ENCODE peak calls at places on chromosomes 12 and 14, in nine cellular contexts. B, G, I, F, E, L, C, K and H are unnamed samples.

GRCh38 chr12:113231275-113232231 is 10.3 kb downstream of the TPCN1 start:
- DNase-seq in G (no peak), E (peak), K (no peak), B (peak), I (peak), F (no peak), L (peak), C (no peak), H (no peak)

GRCh38 chr12:123667771-123668170 is 3.1 kb upstream of the TCTN2 start:
- DNase-seq in C (no peak), F (no peak), B (no peak), L (no peak), E (no peak), K (no peak), G (no peak), I (no peak), H (no peak)

GRCh38 chr12:42410345-42410744 is 84.4 kb downstream of the PPHLN1 start:
- DNase-seq in C (no peak), F (no peak), L (no peak), K (no peak), B (no peak), G (no peak), E (no peak), I (no peak), H (no peak)

GRCh38 chr14:51848120-51848519 is 12.3 kb upstream of the GNG2 start:
- DNase-seq in F (no peak), K (no peak), L (no peak), C (no peak), I (no peak), B (no peak), E (no peak), G (no peak), H (no peak)

GRCh38 chr12:127081058-127081457 is 1185.9 kb upstream of the TMEM132C start:
- DNase-seq in I (no peak), B (no peak), C (no peak), G (no peak), E (no peak), F (no peak), L (no peak), K (no peak), H (no peak)

GRCh38 chr14:101506211-101506920 is 54.9 kb upstream of the DIO3 start:
- DNase-seq in L (no peak), E (no peak), K (no peak), F (no peak), B (no peak), G (no peak), C (no peak), I (peak), H (no peak)

GRCh38 chr12:45732250-45732649 is 2.7 kb downstream of the ARID2 start:
- DNase-seq in G (peak), B (no peak), K (no peak), E (peak), L (no peak), I (no peak), C (peak), F (no peak), H (peak)

GRCh38 chr12:64099430-64099829 is 122.7 kb downstream of the KICS2 start:
- DNase-seq in I (no peak), G (no peak), F (peak), C (no peak), B (peak), K (no peak), L (no peak), E (peak), H (no peak)

GRCh38 chr12:109983432-109984142 is 12.6 kb downstream of the GIT2 start:
- DNase-seq in E (no peak), C (no peak), G (no peak), L (no peak), F (no peak), B (no peak), K (no peak), I (no peak), H (no peak)

GRCh38 chr12:117105902-117106301 is 6.7 kb upstream of the TESC start:
- DNase-seq in F (no peak), G (no peak), B (no peak), K (no peak), L (no peak), C (peak), E (no peak), I (no peak), H (no peak)

GRCh38 chr12:60225216-60226000 is 629.6 kb downstream of the SLC16A7 start:
- DNase-seq in E (no peak), L (no peak), B (no peak), I (no peak), C (no peak), G (no peak), F (no peak), K (no peak), H (no peak)

GRCh38 chr12:130632582-130633174 is 83.4 kb downstream of the RIMBP2 start:
- DNase-seq in G (no peak), L (no peak), I (no peak), C (peak), K (no peak), B (no peak), E (no peak), F (no peak), H (no peak)

GRCh38 chr12:132257955-132258490 is 71.4 kb downstream of the GALNT9 start:
- DNase-seq in L (no peak), B (no peak), I (no peak), E (no peak), G (no peak), K (no peak), C (no peak), F (no peak), H (no peak)

GRCh38 chr12:50924439-50925341 is 27.7 kb upstream of the HIGD1C start:
- DNase-seq in E (peak), C (peak), K (no peak), G (peak), F (peak), L (peak), B (peak), I (peak), H (peak)

GRCh38 chr12:97275261-97276197 is 187.1 kb upstream of the RMST start:
- DNase-seq in B (no peak), K (no peak), G (no peak), L (peak), E (no peak), C (no peak), F (no peak), I (no peak), H (no peak)

GRCh38 chr14:19800282-19801117 is 3.1 kb upstream of the OR4N2 start:
- DNase-seq in L (no peak), E (no peak), I (no peak), B (no peak), C (no peak), K (no peak), F (no peak), G (no peak), H (no peak)